ENCODE peak calls at places on chromosomes 4 and X, in nine cellular contexts. Q is heart left ventricle, R is aorta, H is lower lobe of right lung, O is IMR-90, D is tibial nerve, E is fibroblast of lung, G is colonic mucosa, Y is left ventricle myocardium inferior. V is an unnamed sample. For H3K9me3 and H3K4me1, the result is how much of the 10 kb centered on the place peaks cover.

GRCh38 chr4:39528056-39528465 is 822 bp upstream of the UGDH start:
- DNase-seq in E (peak), Q (no peak), O (peak), D (peak), Y (no peak), H (no peak), G (peak), R (peak), V (peak)

GRCh38 chr4:26459054-26459755 is 31.1 kb downstream of the CCKAR start:
- DNase-seq in Q (no peak), R (no peak), O (peak), H (no peak), Y (no peak), G (no peak), E (peak), D (no peak), V (peak)

GRCh38 chrX:39782276-39782675 is 315.5 kb downstream of the BCOR start:
- DNase-seq in Y (no peak), G (no peak), E (no peak), O (no peak), Q (no peak), D (no peak), H (no peak), R (no peak), V (no peak)

GRCh38 chr4:38664704-38665401 is 854 bp downstream of the KLF3 start:
- DNase-seq in O (peak), H (peak), E (peak), Q (peak), Y (peak), R (peak), G (peak), D (peak), V (no peak)

GRCh38 chrX:70476934-70477733 is 32.5 kb downstream of the DLG3 start:
- DNase-seq in R (peak), Q (no peak), E (peak), G (peak), Y (no peak), D (no peak), H (no peak), O (peak), V (no peak)

GRCh38 chr4:19455196-19455595 is 796.5 kb upstream of the SLIT2 start:
- DNase-seq in R (no peak), Q (no peak), Y (no peak), D (no peak), O (no peak), G (no peak), E (no peak), H (no peak), V (no peak)

GRCh38 chrX:102835504-102836146 is 101.4 kb upstream of the RAB40AL start:
- DNase-seq in Q (no peak), G (no peak), H (no peak), D (no peak), R (no peak), E (no peak), Y (no peak), O (peak), V (peak)

GRCh38 chr4:122584517-122584916 is 36.3 kb downstream of the IL21 start:
- DNase-seq in E (peak), D (no peak), H (no peak), Y (no peak), Q (no peak), R (no peak), O (peak), G (no peak), V (no peak)

GRCh38 chr4:92847046-92847445 is 543.3 kb downstream of the GRID2 start:
- DNase-seq in E (no peak), O (no peak), Q (no peak), D (no peak), Y (no peak), G (no peak), R (no peak), H (no peak), V (no peak)

GRCh38 chr4:70297581-70297980 is 37.2 kb upstream of the CABS1 start:
- DNase-seq in R (no peak), E (no peak), G (no peak), Q (no peak), Y (no peak), D (no peak), H (no peak), O (no peak), V (no peak)

GRCh38 chr4:110046588-110047049 is 133.9 kb downstream of the EGF start:
- DNase-seq in H (no peak), Q (no peak), R (no peak), E (peak), Y (no peak), D (no peak), O (peak), G (no peak), V (no peak)

GRCh38 chrX:130758072-130758471 is 144.9 kb downstream of the ENOX2 start:
- DNase-seq in G (no peak), H (no peak), Q (no peak), D (no peak), R (no peak), E (no peak), O (no peak), Y (no peak), V (no peak)

GRCh38 chr4:71501992-71502391 is 163.2 kb downstream of the SLC4A4 start:
- DNase-seq in H (no peak), O (no peak), D (no peak), E (no peak), G (no peak), Q (no peak), Y (no peak), R (no peak), V (no peak)

GRCh38 chr4:182555997-182556418 is 312.8 kb downstream of the TENM3 start:
- DNase-seq in D (no peak), E (peak), G (no peak), O (peak), Q (no peak), R (no peak), Y (no peak), H (no peak), V (no peak)

GRCh38 chrX:152600853-152601635 is 36.7 kb upstream of the GABRQ start:
- DNase-seq in R (no peak), O (no peak), G (no peak), D (no peak), Y (no peak), H (no peak), E (peak), Q (no peak), V (no peak)

GRCh38 chr4:83556006-83556712 is 20.3 kb downstream of the GPAT3 start:
- DNase-seq in R (no peak), E (peak), H (no peak), Q (no peak), D (no peak), Y (no peak), G (no peak), O (no peak), V (no peak)

GRCh38 chr4:44448548-44449443 is at the start of gene KCTD8:
- DNase-seq in R (peak), Q (peak), Y (peak), G (peak), E (peak), D (peak), H (peak), O (peak), V (peak)

GRCh38 chr4:122921971-122922876 is at the start of gene NUDT6:
- DNase-seq in D (peak), E (peak), Q (peak), G (peak), R (peak), Y (peak), H (peak), O (peak), V (no peak)

GRCh38 chr4:74659576-74660411 is 134.5 kb downstream of the BTC start:
- DNase-seq in D (no peak), Y (no peak), H (no peak), Q (no peak), O (peak), R (no peak), E (peak), G (peak), V (no peak)

GRCh38 chr4:7254736-7255487 is 62.6 kb downstream of the SORCS2 start:
- DNase-seq in R (no peak), Q (no peak), E (no peak), G (no peak), Y (peak), D (no peak), O (no peak), H (no peak), V (no peak)

GRCh38 chr4:11908712-11909111 is 480.0 kb upstream of the HS3ST1 start:
- DNase-seq in G (no peak), R (no peak), E (no peak), Y (no peak), D (no peak), H (no peak), Q (no peak), O (no peak), V (no peak)

GRCh38 chr4:11914406-11914805 is 485.7 kb upstream of the HS3ST1 start:
- DNase-seq in R (no peak), G (no peak), O (no peak), D (no peak), Y (no peak), E (peak), Q (no peak), H (no peak), V (no peak)

GRCh38 chr4:11908205-11908604 is 479.5 kb upstream of the HS3ST1 start:
- DNase-seq in E (no peak), D (no peak), Q (no peak), Y (no peak), G (no peak), R (no peak), O (no peak), H (no peak), V (no peak)

GRCh38 chr4:11912886-11913285 is 484.2 kb upstream of the HS3ST1 start:
- DNase-seq in H (no peak), E (peak), G (no peak), D (no peak), Q (no peak), Y (no peak), R (no peak), O (no peak), V (no peak)

GRCh38 chr4:11910780-11911179 is 482.1 kb upstream of the HS3ST1 start:
- DNase-seq in G (no peak), Y (no peak), R (no peak), O (no peak), D (no peak), E (no peak), H (no peak), Q (no peak), V (no peak)
- H3K9me3 ChIP-seq in G (under half), Y (under half), R (under half), O (under half), D (under half), E (under half), H (under half), Q (under half), V (under half)

DNA sequence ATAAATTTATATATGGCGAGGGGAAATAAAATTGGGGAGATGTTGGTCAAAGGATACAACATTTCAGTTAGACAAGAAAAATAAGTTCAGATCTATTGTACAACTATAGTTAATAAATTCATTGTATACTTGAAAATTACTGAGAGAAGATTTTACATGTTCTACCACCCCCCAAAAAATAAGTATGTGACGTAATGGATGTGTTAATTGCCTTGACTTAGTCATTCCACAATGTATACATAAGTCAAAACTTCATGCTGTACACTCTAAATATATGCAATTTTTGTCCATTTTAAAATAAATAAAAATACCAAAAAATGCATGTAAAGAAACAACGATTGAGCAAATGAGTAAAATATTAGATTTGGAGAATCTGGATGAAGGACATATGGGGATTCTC is 1.8 kb downstream of the USP11 start:
- DNase-seq in Q (no peak), Y (no peak), O (peak), D (no peak), E (no peak), R (no peak), G (no peak), H (no peak), V (no peak)
- H3K4me3 ChIP-seq in Q (peak), Y (peak), O (no peak), D (peak), E (peak), R (no peak), G (no peak), H (peak), V (peak)

GRCh38 chr4:142698541-142698940 is 147.6 kb downstream of the INPP4B start:
- DNase-seq in O (no peak), E (no peak), R (no peak), H (no peak), Q (no peak), Y (no peak), D (no peak), G (no peak), V (no peak)
- H3K4me1 ChIP-seq in O (under half), E (under half), R (under half), H (under half), Q (under half), Y (under half), D (under half), G (under half), V (under half)

DNA sequence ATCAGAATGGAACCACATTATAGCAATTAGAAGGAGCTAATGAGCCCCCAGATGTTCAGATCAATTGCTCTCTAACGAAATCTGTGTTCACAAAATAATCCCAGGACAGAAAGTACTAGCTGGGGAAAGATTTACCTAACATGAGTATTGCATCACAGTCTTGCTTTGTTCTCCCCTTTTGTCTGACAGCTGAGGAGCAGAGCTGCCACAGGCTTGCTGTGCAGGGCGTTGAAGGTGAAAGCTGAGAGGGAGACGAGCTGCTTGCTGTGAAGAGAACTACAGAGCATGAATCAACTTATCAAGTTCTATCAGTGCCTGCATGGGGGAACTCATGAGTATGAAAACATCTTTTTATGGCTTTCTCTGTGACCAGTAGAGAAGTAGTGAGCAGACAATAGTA is 441.2 kb downstream of the CENPC start:
- DNase-seq in O (no peak), E (no peak), Y (no peak), Q (no peak), G (no peak), D (no peak), R (no peak), H (no peak), V (no peak)
- H3K9me3 ChIP-seq in O (under half), E (under half), Y (under half), Q (under half), G (under half), D (under half), R (under half), H (under half), V (under half)

GRCh38 chrX:107935664-107936433 is 46.3 kb downstream of the TEX13B start:
- DNase-seq in E (peak), D (no peak), Q (peak), H (no peak), Y (no peak), R (no peak), O (no peak), G (no peak), V (no peak)

GRCh38 chrX:107934262-107934661 is 47.9 kb downstream of the TEX13B start:
- DNase-seq in Q (no peak), E (no peak), O (no peak), Y (no peak), D (no peak), G (no peak), R (no peak), H (no peak), V (no peak)

GRCh38 chrX:107940095-107940494 is 42.1 kb downstream of the TEX13B start:
- DNase-seq in R (no peak), Y (no peak), D (no peak), O (no peak), H (no peak), G (no peak), Q (no peak), E (no peak), V (no peak)

GRCh38 chrX:107936434-107936730 is 45.8 kb downstream of the TEX13B start:
- DNase-seq in O (no peak), H (no peak), E (no peak), D (no peak), Y (no peak), Q (no peak), G (no peak), R (no peak), V (no peak)

DNA sequence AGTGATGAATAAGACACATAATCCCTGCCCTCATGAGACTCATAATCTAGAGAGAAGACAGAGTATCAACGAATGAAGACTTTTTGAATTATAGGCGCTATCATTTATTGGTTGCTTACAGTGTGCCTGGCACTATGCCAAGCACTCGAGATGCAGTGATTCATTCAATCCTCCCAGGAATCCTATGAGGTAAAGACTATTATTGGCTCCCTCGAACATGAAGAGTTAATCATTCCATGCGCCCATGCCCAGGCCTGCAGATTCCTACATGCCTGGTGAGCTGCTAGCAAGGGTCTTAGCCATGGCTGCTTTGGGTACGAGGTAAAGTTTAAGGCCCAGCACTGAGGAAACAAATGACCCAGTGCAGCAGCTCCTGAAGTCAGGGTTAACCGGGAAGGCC is 47.0 kb downstream of the TEX13B start:
- DNase-seq in R (no peak), H (no peak), Y (no peak), O (peak), G (no peak), E (peak), Q (peak), D (no peak), V (no peak)
- H3K4me3 ChIP-seq in R (no peak), H (no peak), Y (peak), O (no peak), G (no peak), E (no peak), Q (no peak), D (no peak), V (no peak)

DNA sequence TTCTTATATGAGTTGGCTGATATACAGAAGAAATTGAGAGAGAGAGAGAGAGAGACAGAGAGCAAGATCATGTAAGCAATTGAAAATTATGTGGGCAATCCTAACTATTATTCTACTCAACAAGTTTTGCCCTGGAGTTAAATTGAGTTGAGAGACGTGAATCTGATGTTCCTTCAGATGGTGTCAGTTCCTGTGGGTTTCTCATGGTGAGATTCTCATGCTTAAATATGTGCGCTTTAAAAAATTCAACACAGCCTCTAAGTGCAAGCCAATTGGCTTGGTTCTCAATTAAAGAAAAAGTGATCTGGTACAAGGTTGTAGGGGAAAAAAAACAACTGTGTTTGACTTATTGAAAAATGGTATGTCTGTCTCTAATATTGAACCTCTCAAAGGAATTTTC is 35.4 kb upstream of the PLAC1 start:
- DNase-seq in Q (no peak), E (no peak), O (no peak), G (no peak), H (no peak), D (no peak), R (no peak), Y (no peak), V (no peak)
- H3K4me1 ChIP-seq in Q (under half), E (under half), O (under half), G (under half), H (under half), D (under half), R (under half), Y (under half), V (under half)

DNA sequence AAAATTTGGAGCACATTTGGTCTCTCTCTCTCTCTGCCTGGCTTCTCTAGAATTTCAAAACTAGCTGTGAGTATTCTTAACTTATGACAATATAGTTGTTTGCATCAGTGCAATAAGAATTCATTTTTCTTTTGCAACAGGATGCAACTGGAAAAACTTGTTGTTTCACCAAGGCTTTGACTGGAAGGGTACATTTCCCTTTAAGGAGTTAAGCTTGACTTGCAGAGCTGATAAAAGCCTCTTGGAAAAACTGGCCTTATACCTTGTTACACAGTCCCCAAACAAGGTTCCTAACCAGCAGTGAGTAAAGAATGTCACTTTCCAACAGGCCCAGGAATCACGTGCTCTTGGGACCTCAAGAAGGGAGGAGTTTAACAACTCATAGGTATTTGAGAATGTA is 25.9 kb upstream of the ZNF718 start:
- DNase-seq in G (no peak), Q (no peak), D (no peak), Y (no peak), E (no peak), H (no peak), O (no peak), R (no peak), V (no peak)
- H3K9me3 ChIP-seq in G (under half), Q (under half), D (under half), Y (half or more), E (under half), H (half or more), O (half or more), R (under half), V (under half)

DNA sequence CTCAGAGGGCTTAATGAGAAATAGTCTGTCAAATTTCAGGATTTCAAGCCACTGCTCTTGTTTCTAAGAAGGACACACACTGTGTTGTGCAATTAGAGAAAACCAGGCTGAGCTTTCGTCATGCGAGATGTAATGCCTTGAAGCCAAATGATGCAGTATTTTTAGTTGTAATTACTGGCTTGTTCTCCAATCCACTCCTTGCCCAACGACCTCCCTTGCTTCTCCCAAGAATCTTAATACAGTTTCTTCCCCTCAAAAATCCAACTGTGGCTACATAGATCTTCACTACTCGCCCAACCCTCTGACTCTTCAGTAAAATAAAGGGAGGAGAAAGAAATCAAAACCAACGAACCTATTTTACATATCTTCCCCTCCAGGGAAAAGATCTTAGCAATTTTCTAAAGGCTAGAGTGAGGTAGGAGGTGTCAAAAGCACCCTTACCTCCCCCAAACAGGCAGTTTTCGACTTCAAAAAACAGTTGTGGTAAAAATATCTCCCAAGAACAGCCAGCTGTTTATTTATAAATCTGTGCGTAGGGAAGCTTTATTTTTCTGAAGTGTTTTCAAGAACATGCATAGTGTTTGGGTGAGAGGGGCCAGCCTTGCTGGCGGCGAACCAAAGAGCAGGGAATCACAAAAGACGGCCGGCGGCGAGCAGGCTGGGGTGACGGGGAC is 68.7 kb downstream of the MGST2 start:
- DNase-seq in D (no peak), Y (no peak), E (peak), H (no peak), G (no peak), O (peak), Q (no peak), R (no peak), V (no peak)
- H3K4me3 ChIP-seq in D (peak), Y (peak), E (peak), H (peak), G (peak), O (peak), Q (peak), R (peak), V (no peak)

V was measured in naive thymus-derived CD4-positive, alpha-beta T cell.